ENCODE peak calls at places on chromosomes 16 and 17, in eight cellular contexts. G is stimulated activated CD8-positive, alpha-beta memory T cell treated with anti-CD3 and anti-CD28 coated beads, Interleukin-15, amount 100 ng/mL, for 24 hours; C is uterus; V is stimulated activated naive CD8-positive, alpha-beta T cell treated with anti-CD3 and anti-CD28 coated beads, Interleukin-15, Interleukin-2, amounts not matched to agents 100 U/mL and 50 U/mL, for 24 hours; O is CD4-positive, alpha-beta memory T cell; N is stimulated activated CD4-positive, alpha-beta T cell treated with anti-CD3 and anti-CD28 coated beads, Interleukin-1b, Interleukin-23, amount 100 ng/mL, for 1 hour; L is activated CD4-positive, alpha-beta T cell treated with anti-CD3 and anti-CD28 coated beads for 1 hour; K is activated CD8-positive, alpha-beta T cell treated with anti-CD3 and anti-CD28 coated beads for 36 hours. U is an unnamed sample.

GRCh38 chr16:79089735-79090284 is 510.7 kb downstream of the MAF start:
- DNase-seq in C (peak), O (peak), G (no peak), K (peak), L (peak), N (peak), V (peak), U (peak)

GRCh38 chr16:10138881-10139280 is 43.3 kb downstream of the GRIN2A start:
- DNase-seq in G (no peak), C (no peak), O (no peak), N (no peak), L (no peak), K (no peak), V (no peak), U (no peak)

GRCh38 chr17:42980766-42981397 is 517 bp downstream of the RUNDC1 start:
- DNase-seq in G (peak), O (peak), K (peak), V (peak), L (peak), N (no peak), C (peak), U (peak)

GRCh38 chr17:1745513-1746020 is 2.9 kb downstream of the SERPINF2 start:
- DNase-seq in N (no peak), C (no peak), L (no peak), K (no peak), V (no peak), G (no peak), O (no peak), U (no peak)

GRCh38 chr17:39400547-39401411 is 647 bp downstream of the FBXL20 start:
- DNase-seq in C (no peak), N (no peak), K (peak), G (no peak), O (peak), V (peak), L (no peak), U (no peak)

GRCh38 chr17:48625502-48626201 is 506 bp downstream of the HOXB9 start:
- DNase-seq in L (no peak), O (peak), N (no peak), C (no peak), K (peak), G (no peak), V (peak), U (peak)

GRCh38 chr17:6468051-6468790 is 24.0 kb downstream of the PIMREG start:
- DNase-seq in N (no peak), C (no peak), O (no peak), K (no peak), G (no peak), L (no peak), V (no peak), U (no peak)

GRCh38 chr17:63932721-63933120 is 590 bp upstream of the CD79B start:
- DNase-seq in L (no peak), K (no peak), V (no peak), G (no peak), N (no peak), O (no peak), C (no peak), U (no peak)

GRCh38 chr17:74864866-74865395 is 5.2 kb upstream of the GRIN2C start:
- DNase-seq in K (peak), O (peak), G (peak), V (peak), L (peak), C (peak), N (peak), U (peak)

GRCh38 chr17:39069114-39069756 is 82.2 kb downstream of the PLXDC1 start:
- DNase-seq in O (no peak), C (no peak), L (no peak), N (no peak), G (no peak), K (peak), V (no peak), U (peak)

GRCh38 chr17:28335959-28336871 is 654 bp downstream of the TNFAIP1 start:
- DNase-seq in N (no peak), O (peak), L (no peak), K (peak), V (peak), G (no peak), C (peak), U (no peak)

GRCh38 chr17:41615454-41615853 is 2.9 kb upstream of the KRT16 start:
- DNase-seq in O (no peak), C (no peak), K (no peak), G (no peak), N (no peak), V (no peak), L (no peak), U (no peak)

GRCh38 chr16:86823125-86823524 is 244.8 kb downstream of the FOXL1 start:
- DNase-seq in G (no peak), K (no peak), C (no peak), O (no peak), N (no peak), L (no peak), V (no peak), U (no peak)

GRCh38 chr17:45310380-45311324 is 6.2 kb downstream of the MAP3K14 start:
- DNase-seq in V (no peak), N (no peak), O (no peak), L (no peak), C (no peak), K (no peak), G (no peak), U (no peak)

GRCh38 chr17:50283246-50283645 is 9.0 kb downstream of the TMEM92 start:
- DNase-seq in G (no peak), L (no peak), V (peak), O (no peak), N (no peak), K (peak), C (no peak), U (peak)

GRCh38 chr17:16406742-16407674 is 8.4 kb upstream of the TRPV2 start:
- DNase-seq in G (no peak), N (no peak), K (no peak), C (peak), O (no peak), V (no peak), L (no peak), U (peak)

GRCh38 chr17:142876-143784 is 5.8 kb downstream of the SCGB1C2 start:
- DNase-seq in V (no peak), O (no peak), K (no peak), G (no peak), L (no peak), N (no peak), C (no peak), U (no peak)

GRCh38 chr16:803751-804075 is 3.2 kb upstream of the GNG13 start:
- DNase-seq in K (no peak), C (no peak), V (no peak), L (no peak), O (no peak), N (no peak), G (no peak), U (no peak)

GRCh38 chr17:78923660-78924453 is 1.3 kb downstream of the TIMP2 start:
- DNase-seq in N (peak), K (peak), V (peak), L (peak), O (peak), G (no peak), C (peak), U (peak)

GRCh38 chr17:41972571-41973411 is 6.2 kb downstream of the CNP start:
- DNase-seq in O (no peak), V (no peak), C (no peak), N (no peak), G (no peak), K (no peak), L (no peak), U (no peak)